ENCODE peak calls at places on chromosomes 5 and 9, in five cellular contexts. M, Q, R, B and C are unnamed samples.

GRCh38 chr9:137202966-137203365 is 2.4 kb upstream of the TPRN start:
- DNase-seq in M (no peak), Q (no peak), R (no peak), B (no peak), C (no peak)

GRCh38 chr9:97813072-97813471 is 40.0 kb upstream of the FOXE1 start:
- DNase-seq in M (no peak), Q (no peak), R (no peak), B (no peak), C (no peak)

GRCh38 chr5:99398946-99399345 is 470.1 kb upstream of the CHD1 start:
- DNase-seq in M (no peak), Q (no peak), R (no peak), B (no peak), C (no peak)

GRCh38 chr5:144436007-144436406 is 265.3 kb downstream of the KCTD16 start:
- DNase-seq in M (no peak), Q (no peak), R (no peak), B (no peak), C (no peak)

GRCh38 chr9:128946945-128947422 is 419 bp downstream of the DOLK start:
- DNase-seq in M (no peak), Q (no peak), R (no peak), B (no peak), C (peak; percentile 24)

GRCh38 chr5:134371834-134372340 is 518 bp downstream of the UBE2B start:
- DNase-seq in M (no peak), Q (peak; percentile 56), R (no peak), B (peak; percentile 84), C (peak; percentile 78)

GRCh38 chr5:109404428-109404960 is 5.3 kb downstream of the PJA2 start:
- DNase-seq in M (no peak), Q (no peak), R (no peak), B (no peak), C (no peak)

GRCh38 chr5:96785719-96786118 is 22.0 kb downstream of the ERAP1 start:
- DNase-seq in M (no peak), Q (no peak), R (no peak), B (no peak), C (no peak)

GRCh38 chr5:159906957-159907356 is 9.3 kb upstream of the ADRA1B start:
- DNase-seq in M (no peak), Q (no peak), R (no peak), B (no peak), C (no peak)

GRCh38 chr5:157370967-157371366 is 89.0 kb upstream of the NIPAL4 start:
- DNase-seq in M (no peak), Q (no peak), R (no peak), B (no peak), C (peak; percentile 41)

GRCh38 chr5:23289162-23289561 is 218.2 kb upstream of the PRDM9 start:
- DNase-seq in M (no peak), Q (no peak), R (no peak), B (no peak), C (no peak)

GRCh38 chr9:5355817-5356216 is 16.1 kb upstream of the RLN1 start:
- DNase-seq in M (no peak), Q (no peak), R (no peak), B (no peak), C (no peak)

GRCh38 chr9:27784999-27785713 is 211.9 kb upstream of the C9orf72 start:
- DNase-seq in M (no peak), Q (no peak), R (peak; percentile 13), B (no peak), C (no peak)

GRCh38 chr5:112119969-112120368 is 299.1 kb downstream of the EPB41L4A start:
- DNase-seq in M (no peak), Q (no peak), R (no peak), B (no peak), C (no peak)

GRCh38 chr5:144582046-144582445 is 411.4 kb downstream of the KCTD16 start:
- DNase-seq in M (no peak), Q (no peak), R (no peak), B (no peak), C (no peak)

GRCh38 chr5:174457141-174457678 is 267.2 kb upstream of the MSX2 start:
- DNase-seq in M (no peak), Q (no peak), R (no peak), B (no peak), C (no peak)

GRCh38 chr5:113371788-113372196 is 63.0 kb downstream of the TSSK1B start:
- DNase-seq in M (no peak), Q (no peak), R (no peak), B (no peak), C (no peak)

GRCh38 chr5:27020965-27021364 is 17.4 kb downstream of the CDH9 start:
- DNase-seq in M (no peak), Q (peak; percentile 2), R (no peak), B (no peak), C (no peak)

GRCh38 chr9:129242971-129243561 is 65.0 kb upstream of the IER5L start:
- DNase-seq in M (no peak), Q (no peak), R (no peak), B (no peak), C (no peak)

GRCh38 chr5:61969347-61969746 is 336.7 kb upstream of the KIF2A start:
- DNase-seq in M (no peak), Q (no peak), R (no peak), B (no peak), C (no peak)

GRCh38 chr5:64497390-64497789 is 8.4 kb upstream of the RGS7BP start:
- DNase-seq in M (no peak), Q (no peak), R (no peak), B (no peak), C (no peak)

GRCh38 chr5:142874537-142874936 is 104.4 kb downstream of the ARHGAP26 start:
- DNase-seq in M (no peak), Q (peak; percentile 67), R (no peak), B (no peak), C (no peak)

GRCh38 chr5:27010646-27011045 is 27.7 kb downstream of the CDH9 start:
- DNase-seq in M (no peak), Q (no peak), R (no peak), B (no peak), C (no peak)

GRCh38 chr5:133322743-133323142 is 270.9 kb downstream of the HSPA4 start:
- DNase-seq in M (no peak), Q (no peak), R (no peak), B (no peak), C (no peak)

GRCh38 chr9:114216081-114216480 is 60.7 kb downstream of the COL27A1 start:
- DNase-seq in M (no peak), Q (no peak), R (no peak), B (no peak), C (no peak)

GRCh38 chr9:114213566-114213965 is 58.2 kb downstream of the COL27A1 start:
- DNase-seq in M (no peak), Q (no peak), R (no peak), B (no peak), C (no peak)

GRCh38 chr9:114212841-114213240 is 57.5 kb downstream of the COL27A1 start:
- DNase-seq in M (no peak), Q (no peak), R (no peak), B (no peak), C (no peak)

GRCh38 chr9:114214686-114215397 is 59.5 kb downstream of the COL27A1 start:
- DNase-seq in M (no peak), Q (no peak), R (no peak), B (no peak), C (no peak)

DNA sequence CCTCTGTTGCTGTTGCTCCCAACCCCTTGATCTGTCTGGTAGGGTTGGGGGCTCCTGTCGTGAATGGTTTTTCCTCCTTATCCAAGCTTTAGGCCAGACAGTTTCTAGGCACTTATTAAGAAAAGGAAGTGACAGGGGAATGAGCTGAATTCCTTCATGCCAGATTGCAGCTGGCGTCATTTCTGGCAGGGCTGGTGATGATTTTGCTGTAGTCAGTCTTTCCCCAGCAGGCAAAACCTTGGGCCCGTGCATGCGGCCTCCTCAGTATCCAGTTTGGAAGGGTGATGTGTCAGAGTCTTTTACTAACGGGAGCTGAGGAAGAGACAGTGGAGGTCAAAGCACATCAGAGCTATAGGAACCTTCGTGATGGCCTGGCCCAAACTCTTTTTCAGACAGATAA is 58.8 kb downstream of the COL27A1 start:
- DNase-seq in M (no peak), Q (no peak), R (no peak), B (no peak), C (no peak)
- TF ChIP-seq ATF3 in M (no peak), Q (no peak), R (no peak), B (no peak), C (no peak)

DNA sequence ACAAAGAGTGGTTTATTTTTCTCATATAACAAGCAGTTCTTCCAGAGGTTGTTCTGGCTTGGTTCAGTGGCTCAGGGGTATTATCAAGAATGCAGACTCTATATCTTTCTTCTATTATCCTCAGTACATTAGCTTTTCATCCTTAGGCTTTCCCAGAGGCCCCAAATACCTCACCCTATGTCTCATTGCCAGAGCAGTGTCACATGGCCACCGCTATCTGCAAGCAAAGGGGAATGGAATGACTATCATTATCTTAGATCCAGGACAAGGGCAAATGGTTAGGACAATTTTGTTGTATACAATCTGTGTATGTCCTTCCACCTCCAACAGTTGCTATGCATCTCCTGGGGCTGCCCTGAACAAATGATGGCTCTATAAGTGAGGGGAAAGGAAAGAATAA is 69.0 kb upstream of the SNX2 start:
- DNase-seq in M (no peak), Q (no peak), R (no peak), B (no peak), C (no peak)
- TF ChIP-seq ATF3 in M (no peak), Q (no peak), R (no peak), B (no peak), C (no peak)

GRCh38 chr5:55820488-55820887 is 30.7 kb upstream of the IL31RA start:
- DNase-seq in M (no peak), Q (no peak), R (no peak), B (no peak), C (no peak)

GRCh38 chr5:55816342-55816741 is 34.8 kb upstream of the IL31RA start:
- DNase-seq in M (no peak), Q (no peak), R (no peak), B (no peak), C (no peak)

GRCh38 chr5:55817030-55817429 is 34.1 kb upstream of the IL31RA start:
- DNase-seq in M (no peak), Q (no peak), R (no peak), B (no peak), C (no peak)

GRCh38 chr5:55823151-55823796 is 27.9 kb upstream of the IL31RA start:
- DNase-seq in M (no peak), Q (no peak), R (no peak), B (no peak), C (no peak)

DNA sequence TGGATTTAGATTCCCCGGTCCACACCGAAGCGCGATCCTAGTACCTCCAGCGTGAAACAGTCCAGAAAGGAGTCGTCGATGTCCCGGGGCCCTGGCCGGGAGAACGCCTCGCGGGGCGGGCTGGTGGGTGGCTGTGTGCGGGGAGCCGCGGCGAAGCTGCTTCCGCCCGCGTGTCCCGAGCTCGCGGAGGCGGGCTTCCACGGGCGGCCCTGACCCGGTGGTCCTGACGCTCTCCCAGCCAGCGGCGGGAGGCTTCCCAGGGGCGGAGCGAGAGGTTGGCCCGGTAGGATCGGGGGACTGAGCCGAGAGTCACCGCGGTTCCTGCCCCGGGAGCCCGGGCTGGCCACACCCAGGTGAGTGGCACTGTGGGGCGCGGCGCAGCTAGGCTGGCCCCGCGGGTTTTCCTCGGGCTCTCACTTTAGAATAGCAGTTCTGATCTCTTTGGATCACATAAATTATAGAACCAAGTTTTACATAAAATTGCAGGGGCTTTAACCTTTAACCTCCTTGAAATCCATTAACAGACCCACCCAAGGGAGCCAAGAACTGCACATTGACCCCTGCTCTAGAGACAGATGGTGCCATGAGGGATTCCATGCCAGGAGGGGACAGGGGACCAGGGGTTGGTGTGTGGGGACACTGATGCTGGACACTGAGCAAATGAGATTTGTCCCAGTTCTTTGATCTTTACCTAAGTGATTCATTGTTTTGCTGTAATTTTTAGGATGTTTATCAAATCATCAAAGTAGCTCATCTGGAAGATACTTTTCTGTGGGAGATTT is 29.2 kb upstream of the IL31RA start:
- DNase-seq in M (no peak), Q (no peak), R (no peak), B (peak; percentile 52), C (peak; percentile 59)
- TF ChIP-seq ATF3 in M (no peak), Q (no peak), R (no peak), B (no peak), C (no peak)

GRCh38 chr5:68240196-68240595 is 24.6 kb downstream of the PIK3R1 start:
- DNase-seq in M (no peak), Q (no peak), R (no peak), B (no peak), C (no peak)
- TF ChIP-seq ATF3 in M (no peak), Q (no peak), R (no peak), B (no peak), C (no peak)